ENCODE peak calls at places on chromosomes 2 and 18, in four cellular contexts. One of them, this sample, is unnamed.
A peak's percentile ranks its signal among the peaks of the same experiment; 100 is the strongest.

GRCh38 chr2:33068261-33068660 is 121.5 kb downstream of the LTBP1 start:
- DNase-seq in heart right ventricle: no peak
- DNase-seq in thoracic aorta: no peak
- DNase-seq in IMR-90: peak; percentile 90
- DNase-seq in this sample: no peak

GRCh38 chr2:20282916-20283592 is 58.1 kb upstream of the SDC1 start:
- DNase-seq in heart right ventricle: peak; percentile 74
- DNase-seq in IMR-90: peak; percentile 33
- DNase-seq in thoracic aorta: no peak
- DNase-seq in this sample: no peak

GRCh38 chr2:28593356-28593755 is 97.5 kb downstream of the PLB1 start:
- DNase-seq in heart right ventricle: no peak
- DNase-seq in IMR-90: no peak
- DNase-seq in thoracic aorta: no peak
- DNase-seq in this sample: no peak

GRCh38 chr2:71830497-71831207 is 317.0 kb downstream of the CYP26B1 start:
- DNase-seq in IMR-90: peak; percentile 34
- DNase-seq in thoracic aorta: no peak
- DNase-seq in heart right ventricle: no peak
- DNase-seq in this sample: no peak

GRCh38 chr2:69791045-69791444 is 38.4 kb upstream of the GMCL1 start:
- DNase-seq in thoracic aorta: no peak
- DNase-seq in heart right ventricle: no peak
- DNase-seq in IMR-90: no peak
- DNase-seq in this sample: no peak

GRCh38 chr18:50987261-50987660 is 19.4 kb downstream of the ELAC1 start:
- DNase-seq in thoracic aorta: no peak
- DNase-seq in IMR-90: no peak
- DNase-seq in heart right ventricle: no peak
- DNase-seq in this sample: no peak

GRCh38 chr2:42923632-42924425 is 131.4 kb upstream of the HAAO start:
- DNase-seq in heart right ventricle: no peak
- DNase-seq in IMR-90: peak; percentile 50
- DNase-seq in thoracic aorta: no peak
- DNase-seq in this sample: no peak

GRCh38 chr2:191832668-191833067 is 14.2 kb downstream of the CAVIN2 start:
- DNase-seq in heart right ventricle: no peak
- DNase-seq in thoracic aorta: no peak
- DNase-seq in IMR-90: no peak
- DNase-seq in this sample: no peak

GRCh38 chr2:86592547-86593230 is 29.4 kb upstream of the CHMP3 start:
- DNase-seq in heart right ventricle: no peak
- DNase-seq in IMR-90: peak; percentile 21
- DNase-seq in thoracic aorta: no peak
- DNase-seq in this sample: no peak

GRCh38 chr2:215911686-215912085 is 101.7 kb downstream of the MREG start:
- DNase-seq in heart right ventricle: no peak
- DNase-seq in IMR-90: no peak
- DNase-seq in thoracic aorta: no peak
- DNase-seq in this sample: no peak

GRCh38 chr2:215914067-215914776 is 99.1 kb downstream of the MREG start:
- DNase-seq in heart right ventricle: no peak
- DNase-seq in IMR-90: no peak
- DNase-seq in thoracic aorta: no peak
- DNase-seq in this sample: no peak

GRCh38 chr2:215914777-215915165 is 98.6 kb downstream of the MREG start:
- DNase-seq in heart right ventricle: no peak
- DNase-seq in thoracic aorta: no peak
- DNase-seq in IMR-90: no peak
- DNase-seq in this sample: no peak

GRCh38 chr2:215907147-215907546 is 106.2 kb downstream of the MREG start:
- DNase-seq in IMR-90: no peak
- DNase-seq in thoracic aorta: no peak
- DNase-seq in heart right ventricle: no peak
- DNase-seq in this sample: no peak

DNA sequence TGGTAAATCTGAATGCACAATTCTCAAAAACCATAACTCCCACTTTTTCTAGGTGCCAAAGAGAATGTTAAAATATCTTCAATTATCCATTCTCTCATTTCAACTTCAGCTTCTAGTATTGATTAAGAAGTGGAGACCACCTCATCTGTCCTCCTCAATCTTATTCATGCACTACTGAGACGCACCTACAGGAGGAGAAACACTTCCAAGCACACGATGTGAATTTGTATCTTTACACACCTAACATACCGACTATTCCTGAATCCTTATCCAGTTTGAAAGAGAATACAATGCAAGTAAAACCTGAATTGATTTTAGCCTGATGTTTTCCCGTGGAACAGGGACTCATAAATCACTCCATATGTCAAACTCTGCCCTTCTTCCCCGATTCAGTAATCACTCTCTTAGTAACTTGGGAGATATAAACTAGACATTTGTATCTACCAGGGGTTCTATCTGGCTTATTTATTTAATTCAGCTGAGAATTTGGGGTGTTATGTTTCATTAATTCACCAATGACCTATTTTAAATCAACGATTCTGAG is 101.0 kb downstream of the MREG start:
- DNase-seq in IMR-90: no peak
- DNase-seq in thoracic aorta: no peak
- DNase-seq in heart right ventricle: no peak
- DNase-seq in this sample: no peak
- TF ChIP-seq CTCF in IMR-90: no peak
- TF ChIP-seq CTCF in thoracic aorta: peak; percentile 18
- TF ChIP-seq CTCF in heart right ventricle: no peak
- TF ChIP-seq CTCF in this sample: no peak

DNA sequence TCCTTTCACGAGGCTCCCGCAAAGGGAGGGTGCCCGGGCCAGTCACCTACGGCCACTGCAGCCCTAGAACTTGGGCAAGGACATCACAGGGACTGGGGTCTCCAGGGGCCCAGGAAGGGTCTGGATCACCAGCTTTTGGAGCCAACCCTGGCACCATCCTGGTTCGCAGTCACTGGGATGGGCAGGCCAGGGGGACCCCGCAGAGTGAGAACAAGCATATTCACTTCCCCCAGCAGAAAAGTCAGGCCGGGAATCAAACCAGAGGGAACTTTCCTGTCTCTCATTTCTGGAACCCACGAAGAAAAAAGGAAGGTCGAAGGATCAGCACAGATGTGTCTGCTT is 15.4 kb downstream of the SMAD7 start:
- DNase-seq in IMR-90: no peak
- DNase-seq in thoracic aorta: no peak
- DNase-seq in heart right ventricle: no peak
- DNase-seq in this sample: no peak
- H3K4me3 ChIP-seq in IMR-90: no peak overlapping the region
- H3K4me3 ChIP-seq in thoracic aorta: peak overlapping the region; percentile 62
- H3K4me3 ChIP-seq in heart right ventricle: no peak overlapping the region
- H3K4me3 ChIP-seq in this sample: no peak overlapping the region

DNA sequence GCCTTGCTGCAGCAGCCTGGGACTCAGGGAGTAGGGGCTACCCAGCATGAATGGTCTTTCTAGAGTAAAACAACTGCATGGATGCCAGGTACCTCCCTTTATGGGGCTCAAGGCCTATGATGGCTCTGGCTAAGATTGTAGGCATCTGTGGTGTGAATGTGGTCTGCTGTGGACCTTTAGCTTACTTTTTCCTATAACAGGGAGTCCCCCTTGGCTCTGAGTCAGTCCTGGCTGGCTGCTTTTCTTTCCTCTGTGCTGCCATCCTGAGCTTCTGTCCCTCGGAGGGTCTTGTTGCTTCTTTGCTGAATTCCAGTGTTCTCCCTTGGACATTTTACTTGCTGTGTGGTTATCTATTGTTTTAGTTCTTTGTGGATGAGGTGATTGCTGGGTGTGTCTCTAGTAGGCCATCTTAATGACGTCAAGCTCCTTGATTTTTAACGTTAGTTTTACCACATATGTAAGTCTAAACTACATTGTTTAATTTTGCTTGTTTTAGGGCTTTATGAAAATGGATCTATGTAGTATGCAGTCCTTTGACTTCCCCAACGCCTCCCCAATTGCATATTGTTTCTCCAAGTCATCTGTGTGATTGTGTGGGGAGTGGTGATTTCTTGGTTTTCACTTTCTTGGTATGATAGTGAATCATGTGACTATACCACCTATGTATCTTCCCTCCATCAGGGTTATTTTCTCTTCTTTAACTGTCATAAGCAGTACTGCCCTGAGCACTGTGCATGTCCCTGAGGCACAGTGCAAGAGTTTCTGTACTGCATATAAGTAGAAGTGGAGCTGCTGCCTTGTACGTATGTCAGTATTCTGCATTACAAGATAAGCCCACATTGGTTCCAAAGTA is 92.4 kb downstream of the NCK2 start:
- DNase-seq in heart right ventricle: no peak
- DNase-seq in IMR-90: no peak
- DNase-seq in thoracic aorta: no peak
- DNase-seq in this sample: no peak
- TF ChIP-seq CTCF in heart right ventricle: no peak
- TF ChIP-seq CTCF in IMR-90: no peak
- TF ChIP-seq CTCF in thoracic aorta: no peak
- TF ChIP-seq CTCF in this sample: no peak

GRCh38 chr2:104687147-104687546 is 166.8 kb upstream of the POU3F3 start:
- DNase-seq in thoracic aorta: no peak
- DNase-seq in heart right ventricle: no peak
- DNase-seq in IMR-90: no peak
- DNase-seq in this sample: no peak
- H3K4me3 ChIP-seq in thoracic aorta: no peak overlapping the region
- H3K4me3 ChIP-seq in heart right ventricle: no peak overlapping the region
- H3K4me3 ChIP-seq in IMR-90: no peak overlapping the region
- H3K4me3 ChIP-seq in this sample: no peak overlapping the region

GRCh38 chr2:142980246-142981068 is 103.0 kb downstream of the KYNU start:
- DNase-seq in thoracic aorta: no peak
- DNase-seq in heart right ventricle: no peak
- DNase-seq in IMR-90: peak; percentile 75
- DNase-seq in this sample: no peak
- TF ChIP-seq CTCF in thoracic aorta: peak; percentile 28
- TF ChIP-seq CTCF in heart right ventricle: peak; percentile 59
- TF ChIP-seq CTCF in IMR-90: peak; percentile 65
- TF ChIP-seq CTCF in this sample: peak; percentile 31

DNA sequence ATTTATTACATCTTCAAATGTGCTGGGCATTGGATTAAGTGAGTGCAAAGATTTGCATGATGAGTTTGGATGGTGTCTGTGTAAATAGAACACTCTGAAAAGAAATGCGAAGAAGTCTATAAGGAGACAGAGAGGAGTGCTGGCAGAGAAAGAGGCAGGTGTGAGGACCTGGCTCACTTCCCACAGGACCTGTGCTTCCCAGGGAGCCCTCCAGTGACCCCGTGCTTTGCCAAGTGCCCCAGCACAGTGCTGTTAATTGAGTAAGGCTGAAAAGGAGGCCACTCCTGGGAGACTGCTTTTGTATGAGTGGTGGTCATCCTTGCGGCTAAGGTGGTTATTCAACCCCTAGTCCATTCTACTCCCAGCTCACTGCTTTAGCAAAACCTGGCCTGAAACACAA is 230.8 kb downstream of the OSR1 start:
- DNase-seq in IMR-90: no peak
- DNase-seq in heart right ventricle: no peak
- DNase-seq in thoracic aorta: no peak
- DNase-seq in this sample: no peak
- H3K4me3 ChIP-seq in IMR-90: no peak overlapping the region
- H3K4me3 ChIP-seq in heart right ventricle: no peak overlapping the region
- H3K4me3 ChIP-seq in thoracic aorta: no peak overlapping the region
- H3K4me3 ChIP-seq in this sample: no peak overlapping the region